ENCODE peak calls at places on chromosome 1, in six cellular contexts. X is Karpas-422; R is uterus; G is spleen; M is tibial nerve; Q is CD8-positive, alpha-beta memory T cell. J is an unnamed sample. For H3K36me3 and H3K27me3, the result is how much of the 10 kb centered on the place peaks cover.

GRCh38 chr1:161790587-161791317 is 24.6 kb downstream of the ATF6 start:
- DNase-seq in X (no peak), R (no peak), G (no peak), M (no peak), Q (no peak), J (no peak)

GRCh38 chr1:153956997-153957715 is 1.3 kb downstream of the CRTC2 start:
- DNase-seq in X (peak), R (no peak), G (peak), M (no peak), Q (no peak), J (peak)

GRCh38 chr1:207565546-207566468 is 69.8 kb downstream of the CR1 start:
- DNase-seq in X (peak), R (no peak), G (no peak), M (no peak), Q (no peak), J (no peak)

GRCh38 chr1:202235856-202236837 is 42.5 kb downstream of the LGR6 start:
- DNase-seq in X (peak), R (peak), G (peak), M (peak), Q (peak), J (peak)

GRCh38 chr1:35660581-35661473 is 19.5 kb upstream of the PSMB2 start:
- DNase-seq in X (peak), R (no peak), G (no peak), M (no peak), Q (no peak), J (peak)

GRCh38 chr1:71656902-71657301 is 576.1 kb upstream of the ZRANB2 start:
- DNase-seq in X (no peak), R (no peak), G (no peak), M (no peak), Q (no peak), J (no peak)

GRCh38 chr1:247347395-247348222 is 15.9 kb upstream of the ZNF496 start:
- DNase-seq in X (no peak), R (peak), G (no peak), M (no peak), Q (no peak), J (peak)

GRCh38 chr1:58586296-58586695 is 9.2 kb upstream of the TACSTD2 start:
- DNase-seq in X (no peak), R (no peak), G (no peak), M (no peak), Q (no peak), J (no peak)

GRCh38 chr1:203147376-203147775 is 19.9 kb downstream of the ADORA1 start:
- DNase-seq in X (no peak), R (no peak), G (no peak), M (no peak), Q (no peak), J (no peak)

GRCh38 chr1:48674641-48675040 is 102.0 kb downstream of the BEND5 start:
- DNase-seq in X (no peak), R (no peak), G (no peak), M (no peak), Q (no peak), J (no peak)

GRCh38 chr1:21331752-21332480 is 41.7 kb upstream of the ECE1 start:
- DNase-seq in X (no peak), R (no peak), G (no peak), M (no peak), Q (no peak), J (no peak)

GRCh38 chr1:166839600-166840308 is 479 bp downstream of the POGK start:
- DNase-seq in X (peak), R (peak), G (peak), M (no peak), Q (peak), J (peak)

DNA sequence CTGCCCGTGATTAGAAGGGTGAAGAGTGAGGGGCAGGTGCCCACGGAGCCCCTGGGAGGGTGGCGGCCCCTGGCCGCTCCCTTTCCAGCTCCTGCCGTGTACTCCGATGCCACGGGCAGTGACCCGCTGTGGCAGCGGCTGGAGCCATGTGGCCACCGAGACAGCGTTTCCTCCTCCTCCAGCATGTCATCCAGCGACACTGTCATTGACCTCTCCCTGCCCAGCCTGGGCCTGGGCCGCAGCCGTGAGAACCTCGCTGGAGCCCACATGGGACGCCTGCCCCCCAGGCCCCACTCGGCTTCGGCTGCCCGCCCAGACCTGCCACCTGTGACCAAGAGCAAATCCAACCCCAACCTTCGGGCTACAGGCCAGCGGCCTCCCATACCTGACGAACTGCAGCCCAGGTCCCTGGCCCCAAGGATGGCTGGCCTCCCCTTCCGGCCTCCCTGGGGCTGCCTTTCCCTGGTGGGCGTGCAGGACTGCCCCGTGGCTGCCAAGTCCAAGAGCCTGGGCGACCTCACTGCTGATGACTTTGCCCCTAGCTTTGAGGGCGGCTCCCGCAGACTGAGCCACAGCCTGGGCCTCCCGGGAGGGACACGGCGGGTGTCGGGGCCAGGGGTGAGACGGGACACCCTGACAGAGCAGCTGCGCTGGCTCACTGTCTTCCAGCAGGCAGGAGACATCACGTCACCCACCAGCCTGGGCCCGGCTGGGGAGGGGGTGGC is 22.0 kb downstream of the PANK4 start:
- DNase-seq in X (no peak), R (no peak), G (no peak), M (no peak), Q (no peak), J (peak)
- H3K36me3 ChIP-seq in X (under half), R (under half), G (under half), M (under half), Q (under half), J (under half)

DNA sequence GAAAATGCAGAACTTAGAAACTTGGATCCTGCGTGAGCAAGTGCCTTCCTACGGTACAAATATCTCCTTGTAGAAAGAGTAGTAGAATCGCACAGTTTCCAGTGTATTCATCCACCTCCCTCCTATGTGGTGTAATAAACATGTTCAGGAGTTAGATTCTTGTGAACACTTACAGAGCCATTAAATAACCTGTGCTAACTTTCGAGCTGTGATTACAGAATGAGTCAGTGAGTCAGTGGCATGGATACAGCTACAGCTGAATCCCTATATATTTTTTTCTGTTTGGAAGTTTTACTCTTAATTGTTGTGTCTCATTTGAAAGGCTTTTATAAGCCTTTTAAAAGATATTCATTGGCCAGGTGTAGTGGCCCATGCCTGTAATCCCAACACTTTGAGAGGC is 148.7 kb downstream of the EDEM3 start:
- DNase-seq in X (no peak), R (no peak), G (no peak), M (no peak), Q (no peak), J (no peak)
- H3K27me3 ChIP-seq in X (under half), R (under half), G (under half), M (under half), Q (under half), J (under half)

DNA sequence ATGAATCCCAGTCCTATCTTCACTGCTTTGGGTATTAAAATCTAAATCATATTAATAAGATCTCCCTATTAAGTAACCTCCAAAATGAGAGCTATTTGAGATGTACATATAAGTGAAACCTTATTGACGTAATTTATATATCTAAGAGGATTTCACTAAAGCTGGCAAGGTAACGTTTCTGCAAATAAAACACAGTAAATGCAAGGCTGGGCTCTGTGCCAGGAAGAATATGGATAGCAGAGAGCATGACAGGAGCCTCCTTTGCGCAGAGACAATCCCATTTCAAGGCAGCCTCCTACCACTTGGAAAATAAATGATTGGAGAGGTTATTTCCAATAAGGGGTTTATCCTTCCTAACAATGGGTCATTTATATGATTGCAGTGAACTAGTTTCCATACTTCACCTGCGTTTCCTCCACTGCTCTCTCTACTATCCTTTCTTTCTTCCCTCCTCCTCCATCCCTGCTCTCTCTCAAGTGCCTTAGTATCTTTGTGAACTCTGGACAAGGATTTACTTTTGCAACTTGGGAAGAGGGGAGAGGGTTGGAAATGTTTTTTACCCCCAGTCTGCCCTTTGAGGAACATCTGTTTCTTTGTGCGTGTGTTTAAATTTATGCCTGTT is 3.0 kb upstream of the NFIA start:
- DNase-seq in X (no peak), R (no peak), G (no peak), M (peak), Q (no peak), J (no peak)
- H3K4me3 ChIP-seq in X (peak), R (no peak), G (no peak), M (peak), Q (no peak), J (no peak)

DNA sequence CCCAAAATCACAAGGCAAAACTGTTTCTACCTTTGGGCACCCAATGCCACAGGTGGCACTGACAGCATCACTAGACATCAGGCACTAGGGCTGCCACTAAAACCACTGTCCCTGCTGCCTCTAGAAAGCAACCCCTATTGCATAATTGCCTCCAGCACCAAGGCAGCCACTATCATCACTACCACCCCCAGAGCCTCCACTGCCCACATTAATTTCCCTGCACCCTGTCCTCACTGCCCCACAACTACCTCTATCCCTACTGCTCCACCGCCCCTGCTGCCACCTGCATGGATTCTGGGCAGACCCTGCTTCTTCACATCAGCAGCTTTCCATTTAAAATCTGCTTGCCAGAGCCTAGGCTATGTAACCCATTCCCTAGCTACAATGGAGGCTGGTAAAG is 68.6 kb upstream of the CACHD1 start:
- DNase-seq in X (no peak), R (no peak), G (no peak), M (no peak), Q (no peak), J (no peak)
- H3K36me3 ChIP-seq in X (under half), R (under half), G (under half), M (under half), Q (under half), J (under half)

DNA sequence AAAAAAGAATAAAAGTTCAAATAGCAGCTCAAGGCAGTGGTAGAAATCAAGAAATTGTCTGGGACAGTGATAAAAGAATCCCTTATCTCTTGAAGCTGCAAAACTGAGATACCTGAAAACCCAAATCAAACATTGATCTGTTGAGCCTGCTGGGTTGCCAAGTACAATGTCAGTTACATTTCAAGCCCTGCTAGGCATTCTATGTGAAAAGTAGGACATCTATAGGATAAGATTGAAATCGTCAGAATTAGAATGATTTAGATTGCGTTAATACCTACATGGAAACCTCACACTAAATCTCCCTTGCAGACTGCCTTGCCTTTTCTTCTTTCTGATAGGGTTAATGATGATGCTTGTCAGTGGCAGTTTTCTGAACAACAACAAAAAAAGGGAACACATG is 1684.4 kb upstream of the B3GALT2 start:
- DNase-seq in X (no peak), R (no peak), G (no peak), M (no peak), Q (no peak), J (no peak)
- H3K27me3 ChIP-seq in X (under half), R (under half), G (under half), M (under half), Q (under half), J (under half)

DNA sequence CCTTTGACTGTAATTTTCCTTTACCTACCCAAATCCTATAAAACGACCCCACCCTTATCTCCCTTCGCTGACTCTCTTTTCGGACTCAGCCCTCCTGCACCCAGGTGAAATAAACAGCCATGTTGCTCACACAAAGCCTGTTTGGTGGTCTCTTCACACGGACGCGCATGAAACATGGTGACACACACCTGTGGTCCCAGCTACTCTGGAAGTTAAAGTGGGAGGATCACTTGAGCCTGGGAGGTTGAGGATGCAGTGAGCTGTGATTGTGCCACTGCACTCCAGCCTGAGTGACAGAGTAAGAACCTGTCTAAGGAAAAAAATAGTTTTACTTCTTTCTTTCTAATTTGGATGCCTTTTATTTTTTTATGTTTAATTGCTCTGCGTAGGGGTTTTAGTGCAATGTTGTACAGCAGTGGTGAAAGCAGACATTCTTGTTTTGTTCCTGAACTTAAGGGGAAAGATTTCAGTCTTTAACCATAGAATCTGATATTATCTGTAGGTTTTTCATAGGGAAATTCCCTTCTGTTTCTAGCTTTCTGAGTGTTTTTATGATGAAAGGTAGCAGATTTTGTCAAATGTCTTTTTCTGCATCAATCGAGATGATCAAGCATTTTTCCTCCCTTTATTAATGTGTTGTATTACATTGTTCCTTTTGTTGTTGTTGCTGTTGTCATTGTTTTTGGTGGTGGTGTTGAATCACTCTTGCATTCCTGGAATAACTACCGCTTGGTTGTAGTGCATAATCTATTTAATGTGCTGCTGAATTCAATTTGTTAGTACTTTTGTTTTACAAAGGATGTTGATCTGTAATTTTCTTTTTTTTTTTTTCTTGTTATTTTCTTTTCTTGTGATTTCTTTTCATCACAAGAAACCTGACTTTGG is 497.4 kb downstream of the DISC1 start:
- DNase-seq in X (no peak), R (no peak), G (no peak), M (no peak), Q (no peak), J (no peak)
- H3K4me3 ChIP-seq in X (no peak), R (no peak), G (no peak), M (no peak), Q (no peak), J (peak)

GRCh38 chr1:11835441-11836225 is 11.9 kb downstream of the NPPA start:
- DNase-seq in X (no peak), R (no peak), G (no peak), M (no peak), Q (no peak), J (peak)

GRCh38 chr1:11833900-11834299 is 13.7 kb downstream of the NPPA start:
- DNase-seq in X (no peak), R (no peak), G (no peak), M (no peak), Q (no peak), J (no peak)

GRCh38 chr1:11836955-11837766 is 10.4 kb downstream of the NPPA start:
- DNase-seq in X (no peak), R (no peak), G (no peak), M (no peak), Q (no peak), J (peak)

GRCh38 chr1:11831945-11832725 is 15.4 kb downstream of the NPPA start:
- DNase-seq in X (no peak), R (no peak), G (no peak), M (no peak), Q (no peak), J (no peak)

DNA sequence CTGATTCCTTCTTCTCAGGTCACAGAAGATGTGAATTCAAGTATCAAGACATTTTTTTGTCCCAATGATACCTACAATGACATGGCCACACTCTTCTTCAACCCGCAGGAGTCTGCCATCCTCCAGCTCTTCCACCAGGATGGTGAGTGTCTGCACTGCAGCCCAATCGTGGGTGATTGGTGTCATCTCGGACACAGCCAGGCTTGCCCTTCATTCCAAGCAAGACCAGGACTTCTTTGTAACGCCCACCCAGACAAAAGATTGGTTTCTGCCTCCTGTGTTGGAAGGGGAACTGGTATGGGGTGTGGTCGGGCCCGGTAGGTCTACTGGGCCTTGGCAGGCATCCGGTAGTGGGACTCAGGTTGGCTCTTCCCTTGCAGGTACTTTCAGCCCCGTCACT is 14.1 kb downstream of the NPPA start:
- DNase-seq in X (no peak), R (no peak), G (no peak), M (no peak), Q (no peak), J (no peak)
- H3K36me3 ChIP-seq in X (under half), R (under half), G (half or more), M (half or more), Q (under half), J (under half)

GRCh38 chr1:29629814-29630516 is 393.6 kb downstream of the PTPRU start:
- DNase-seq in X (no peak), R (no peak), G (no peak), M (no peak), Q (no peak), J (no peak)
- H3K27me3 ChIP-seq in X (under half), R (under half), G (under half), M (under half), Q (under half), J (under half)

J was measured in H7.